ENCODE peak calls at places on chromosomes 1 and 21, in nine cellular contexts. One of them, this sample, is unnamed.

GRCh38 chr1:152735648-152736047 is 22.2 kb upstream of the KPRP start:
- DNase-seq in Peyer's patch: no peak
- DNase-seq in dorsolateral prefrontal cortex: no peak
- DNase-seq in CD4-positive, CD25-positive, alpha-beta regulatory T cell: no peak
- DNase-seq in ovary: no peak
- DNase-seq in fibroblast of lung: no peak
- DNase-seq in brain microvascular endothelial cell: no peak
- DNase-seq in gastrocnemius medialis: no peak
- DNase-seq in MM.1S: no peak
- DNase-seq in this sample: no peak

GRCh38 chr1:151881479-151881878 is 27.8 kb downstream of the THEM4 start:
- DNase-seq in Peyer's patch: no peak
- DNase-seq in gastrocnemius medialis: no peak
- DNase-seq in MM.1S: peak; percentile 26
- DNase-seq in fibroblast of lung: peak; percentile 19
- DNase-seq in brain microvascular endothelial cell: no peak
- DNase-seq in dorsolateral prefrontal cortex: no peak
- DNase-seq in CD4-positive, CD25-positive, alpha-beta regulatory T cell: peak; percentile 26
- DNase-seq in ovary: no peak
- DNase-seq in this sample: no peak

GRCh38 chr1:232577809-232578208 is 52.1 kb downstream of the SIPA1L2 start:
- DNase-seq in ovary: no peak
- DNase-seq in brain microvascular endothelial cell: no peak
- DNase-seq in Peyer's patch: no peak
- DNase-seq in CD4-positive, CD25-positive, alpha-beta regulatory T cell: no peak
- DNase-seq in fibroblast of lung: no peak
- DNase-seq in dorsolateral prefrontal cortex: no peak
- DNase-seq in gastrocnemius medialis: no peak
- DNase-seq in MM.1S: peak; percentile 33
- DNase-seq in this sample: no peak

GRCh38 chr1:33377750-33378149 is 53.1 kb downstream of the PHC2 start:
- DNase-seq in dorsolateral prefrontal cortex: no peak
- DNase-seq in CD4-positive, CD25-positive, alpha-beta regulatory T cell: no peak
- DNase-seq in Peyer's patch: no peak
- DNase-seq in gastrocnemius medialis: no peak
- DNase-seq in fibroblast of lung: peak; percentile 47
- DNase-seq in brain microvascular endothelial cell: no peak
- DNase-seq in ovary: no peak
- DNase-seq in MM.1S: no peak
- DNase-seq in this sample: no peak

GRCh38 chr21:23160914-23161313 is 2162.7 kb downstream of the NCAM2 start:
- DNase-seq in dorsolateral prefrontal cortex: no peak
- DNase-seq in brain microvascular endothelial cell: no peak
- DNase-seq in Peyer's patch: no peak
- DNase-seq in fibroblast of lung: no peak
- DNase-seq in gastrocnemius medialis: no peak
- DNase-seq in ovary: no peak
- DNase-seq in CD4-positive, CD25-positive, alpha-beta regulatory T cell: no peak
- DNase-seq in MM.1S: no peak
- DNase-seq in this sample: no peak

GRCh38 chr1:43605761-43606160 is 44.2 kb upstream of the KDM4A start:
- DNase-seq in ovary: no peak
- DNase-seq in fibroblast of lung: no peak
- DNase-seq in gastrocnemius medialis: no peak
- DNase-seq in brain microvascular endothelial cell: no peak
- DNase-seq in Peyer's patch: no peak
- DNase-seq in CD4-positive, CD25-positive, alpha-beta regulatory T cell: no peak
- DNase-seq in MM.1S: no peak
- DNase-seq in dorsolateral prefrontal cortex: no peak
- DNase-seq in this sample: no peak

GRCh38 chr1:16183157-16183556 is 27.3 kb upstream of the EPHA2 start:
- DNase-seq in Peyer's patch: peak; percentile 71
- DNase-seq in dorsolateral prefrontal cortex: no peak
- DNase-seq in MM.1S: no peak
- DNase-seq in CD4-positive, CD25-positive, alpha-beta regulatory T cell: no peak
- DNase-seq in gastrocnemius medialis: peak; percentile 58
- DNase-seq in fibroblast of lung: peak; percentile 87
- DNase-seq in ovary: no peak
- DNase-seq in brain microvascular endothelial cell: peak; percentile 61
- DNase-seq in this sample: no peak

GRCh38 chr1:169214598-169214997 is 108.1 kb downstream of the ATP1B1 start:
- DNase-seq in ovary: no peak
- DNase-seq in gastrocnemius medialis: no peak
- DNase-seq in MM.1S: no peak
- DNase-seq in fibroblast of lung: no peak
- DNase-seq in brain microvascular endothelial cell: no peak
- DNase-seq in Peyer's patch: no peak
- DNase-seq in dorsolateral prefrontal cortex: no peak
- DNase-seq in CD4-positive, CD25-positive, alpha-beta regulatory T cell: no peak
- DNase-seq in this sample: no peak

GRCh38 chr1:180165509-180166435 is 11.1 kb downstream of the QSOX1 start:
- DNase-seq in gastrocnemius medialis: peak; percentile 95
- DNase-seq in ovary: no peak
- DNase-seq in fibroblast of lung: no peak
- DNase-seq in brain microvascular endothelial cell: no peak
- DNase-seq in CD4-positive, CD25-positive, alpha-beta regulatory T cell: no peak
- DNase-seq in Peyer's patch: peak; percentile 26
- DNase-seq in MM.1S: no peak
- DNase-seq in dorsolateral prefrontal cortex: no peak
- DNase-seq in this sample: no peak

DNA sequence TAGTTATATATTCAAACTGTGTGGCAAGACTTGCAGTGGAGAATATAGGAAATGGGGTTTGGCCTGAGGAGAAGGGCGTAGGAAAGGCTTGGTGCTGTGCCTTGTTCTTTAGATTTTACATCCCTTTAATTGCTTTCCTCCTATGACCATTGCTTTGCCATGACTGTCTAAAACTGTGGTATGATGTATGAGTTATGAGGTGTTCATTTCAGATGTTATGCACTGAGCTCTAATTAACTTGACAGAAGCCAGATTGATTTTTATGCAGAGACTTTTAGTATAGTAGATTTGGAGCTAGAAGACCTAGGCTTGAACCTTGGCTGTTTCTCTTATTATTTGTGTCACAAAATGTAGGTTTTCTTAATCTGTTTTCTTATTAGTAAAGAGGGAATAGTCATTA is 18.6 kb downstream of the DISP1 start:
- DNase-seq in gastrocnemius medialis: no peak
- DNase-seq in fibroblast of lung: no peak
- DNase-seq in MM.1S: no peak
- DNase-seq in brain microvascular endothelial cell: no peak
- DNase-seq in dorsolateral prefrontal cortex: no peak
- DNase-seq in Peyer's patch: no peak
- DNase-seq in CD4-positive, CD25-positive, alpha-beta regulatory T cell: no peak
- DNase-seq in ovary: no peak
- DNase-seq in this sample: no peak
- H3K27ac ChIP-seq in gastrocnemius medialis: no peak overlapping the region
- H3K27ac ChIP-seq in fibroblast of lung: no peak overlapping the region
- H3K27ac ChIP-seq in MM.1S: no peak overlapping the region
- H3K27ac ChIP-seq in brain microvascular endothelial cell: no peak overlapping the region
- H3K27ac ChIP-seq in dorsolateral prefrontal cortex: no peak overlapping the region
- H3K27ac ChIP-seq in Peyer's patch: no peak overlapping the region
- H3K27ac ChIP-seq in CD4-positive, CD25-positive, alpha-beta regulatory T cell: no peak overlapping the region
- H3K27ac ChIP-seq in ovary: no peak overlapping the region
- H3K27ac ChIP-seq in this sample: no peak overlapping the region

GRCh38 chr1:67831850-67832513 is 1.3 kb downstream of the GNG12 start:
- DNase-seq in Peyer's patch: peak; percentile 75
- DNase-seq in fibroblast of lung: peak; percentile 86
- DNase-seq in dorsolateral prefrontal cortex: no peak
- DNase-seq in ovary: peak; percentile 66
- DNase-seq in brain microvascular endothelial cell: peak; percentile 69
- DNase-seq in gastrocnemius medialis: peak; percentile 60
- DNase-seq in CD4-positive, CD25-positive, alpha-beta regulatory T cell: peak; percentile 12
- DNase-seq in MM.1S: no peak
- DNase-seq in this sample: peak; percentile 64
- H3K27ac ChIP-seq in Peyer's patch: peak overlapping the region; percentile 68
- H3K27ac ChIP-seq in fibroblast of lung: peak overlapping the region; percentile 87
- H3K27ac ChIP-seq in dorsolateral prefrontal cortex: no peak overlapping the region
- H3K27ac ChIP-seq in ovary: peak overlapping the region; percentile 11
- H3K27ac ChIP-seq in brain microvascular endothelial cell: peak overlapping the region; percentile 97
- H3K27ac ChIP-seq in gastrocnemius medialis: peak overlapping the region; percentile 86
- H3K27ac ChIP-seq in CD4-positive, CD25-positive, alpha-beta regulatory T cell: no peak overlapping the region
- H3K27ac ChIP-seq in MM.1S: no peak overlapping the region
- H3K27ac ChIP-seq in this sample: peak overlapping the region; percentile 90

GRCh38 chr21:43331111-43331961 is 95.6 kb downstream of the SIK1 start:
- DNase-seq in gastrocnemius medialis: no peak
- DNase-seq in dorsolateral prefrontal cortex: no peak
- DNase-seq in brain microvascular endothelial cell: no peak
- DNase-seq in CD4-positive, CD25-positive, alpha-beta regulatory T cell: no peak
- DNase-seq in Peyer's patch: no peak
- DNase-seq in fibroblast of lung: no peak
- DNase-seq in ovary: no peak
- DNase-seq in MM.1S: no peak
- DNase-seq in this sample: no peak
- H3K27ac ChIP-seq in gastrocnemius medialis: no peak overlapping the region
- H3K27ac ChIP-seq in dorsolateral prefrontal cortex: peak overlapping the region; percentile 71
- H3K27ac ChIP-seq in brain microvascular endothelial cell: peak overlapping the region; percentile 96
- H3K27ac ChIP-seq in CD4-positive, CD25-positive, alpha-beta regulatory T cell: no peak overlapping the region
- H3K27ac ChIP-seq in Peyer's patch: no peak overlapping the region
- H3K27ac ChIP-seq in fibroblast of lung: peak overlapping the region; percentile 59
- H3K27ac ChIP-seq in ovary: no peak overlapping the region
- H3K27ac ChIP-seq in MM.1S: no peak overlapping the region
- H3K27ac ChIP-seq in this sample: peak overlapping the region; percentile 87

GRCh38 chr1:54378157-54378883 is 27.9 kb downstream of the SSBP3 start:
- DNase-seq in dorsolateral prefrontal cortex: no peak
- DNase-seq in MM.1S: no peak
- DNase-seq in gastrocnemius medialis: no peak
- DNase-seq in fibroblast of lung: no peak
- DNase-seq in Peyer's patch: no peak
- DNase-seq in CD4-positive, CD25-positive, alpha-beta regulatory T cell: no peak
- DNase-seq in ovary: no peak
- DNase-seq in brain microvascular endothelial cell: no peak
- DNase-seq in this sample: no peak
- H3K27ac ChIP-seq in dorsolateral prefrontal cortex: no peak overlapping the region
- H3K27ac ChIP-seq in MM.1S: peak overlapping the region; percentile 92
- H3K27ac ChIP-seq in gastrocnemius medialis: no peak overlapping the region
- H3K27ac ChIP-seq in fibroblast of lung: no peak overlapping the region
- H3K27ac ChIP-seq in Peyer's patch: no peak overlapping the region
- H3K27ac ChIP-seq in CD4-positive, CD25-positive, alpha-beta regulatory T cell: no peak overlapping the region
- H3K27ac ChIP-seq in ovary: no peak overlapping the region
- H3K27ac ChIP-seq in brain microvascular endothelial cell: no peak overlapping the region
- H3K27ac ChIP-seq in this sample: peak overlapping the region; percentile 20

DNA sequence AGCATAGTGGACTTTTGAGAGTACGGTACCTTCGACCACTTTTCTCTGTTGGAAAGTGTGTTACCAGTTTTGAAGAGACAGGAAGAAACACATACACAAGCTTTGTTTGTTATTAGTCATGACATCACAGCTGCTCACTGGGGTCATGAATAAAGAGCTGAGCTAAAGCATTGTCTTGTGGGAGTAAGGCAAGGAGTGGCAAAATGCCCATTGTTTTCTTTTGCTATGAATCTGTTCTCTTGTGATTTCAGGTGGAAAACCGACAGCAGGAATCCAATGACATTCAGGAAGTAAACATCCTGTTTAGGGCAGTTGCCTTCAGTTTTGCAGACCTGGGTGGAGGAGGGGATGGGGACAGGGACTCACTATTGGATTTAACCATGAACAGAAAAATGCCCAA is 66.2 kb downstream of the RGL1 start:
- DNase-seq in CD4-positive, CD25-positive, alpha-beta regulatory T cell: no peak
- DNase-seq in gastrocnemius medialis: no peak
- DNase-seq in dorsolateral prefrontal cortex: no peak
- DNase-seq in fibroblast of lung: peak; percentile 34
- DNase-seq in brain microvascular endothelial cell: peak; percentile 60
- DNase-seq in MM.1S: no peak
- DNase-seq in ovary: no peak
- DNase-seq in Peyer's patch: no peak
- DNase-seq in this sample: no peak
- H3K27ac ChIP-seq in CD4-positive, CD25-positive, alpha-beta regulatory T cell: no peak overlapping the region
- H3K27ac ChIP-seq in gastrocnemius medialis: peak overlapping the region; percentile 61
- H3K27ac ChIP-seq in dorsolateral prefrontal cortex: peak overlapping the region; percentile 96
- H3K27ac ChIP-seq in fibroblast of lung: peak overlapping the region; percentile 49
- H3K27ac ChIP-seq in brain microvascular endothelial cell: peak overlapping the region; percentile 65
- H3K27ac ChIP-seq in MM.1S: no peak overlapping the region
- H3K27ac ChIP-seq in ovary: peak overlapping the region; percentile 82
- H3K27ac ChIP-seq in Peyer's patch: peak overlapping the region; percentile 8
- H3K27ac ChIP-seq in this sample: peak overlapping the region; percentile 9

GRCh38 chr21:41506005-41506404 is 2.0 kb downstream of the TMPRSS2 start:
- DNase-seq in gastrocnemius medialis: no peak
- DNase-seq in brain microvascular endothelial cell: no peak
- DNase-seq in Peyer's patch: no peak
- DNase-seq in dorsolateral prefrontal cortex: no peak
- DNase-seq in fibroblast of lung: no peak
- DNase-seq in MM.1S: no peak
- DNase-seq in CD4-positive, CD25-positive, alpha-beta regulatory T cell: no peak
- DNase-seq in ovary: no peak
- DNase-seq in this sample: no peak
- H3K27ac ChIP-seq in gastrocnemius medialis: no peak overlapping the region
- H3K27ac ChIP-seq in brain microvascular endothelial cell: no peak overlapping the region
- H3K27ac ChIP-seq in Peyer's patch: no peak overlapping the region
- H3K27ac ChIP-seq in dorsolateral prefrontal cortex: no peak overlapping the region
- H3K27ac ChIP-seq in fibroblast of lung: no peak overlapping the region
- H3K27ac ChIP-seq in MM.1S: no peak overlapping the region
- H3K27ac ChIP-seq in CD4-positive, CD25-positive, alpha-beta regulatory T cell: no peak overlapping the region
- H3K27ac ChIP-seq in ovary: no peak overlapping the region
- H3K27ac ChIP-seq in this sample: peak overlapping the region; percentile 97

DNA sequence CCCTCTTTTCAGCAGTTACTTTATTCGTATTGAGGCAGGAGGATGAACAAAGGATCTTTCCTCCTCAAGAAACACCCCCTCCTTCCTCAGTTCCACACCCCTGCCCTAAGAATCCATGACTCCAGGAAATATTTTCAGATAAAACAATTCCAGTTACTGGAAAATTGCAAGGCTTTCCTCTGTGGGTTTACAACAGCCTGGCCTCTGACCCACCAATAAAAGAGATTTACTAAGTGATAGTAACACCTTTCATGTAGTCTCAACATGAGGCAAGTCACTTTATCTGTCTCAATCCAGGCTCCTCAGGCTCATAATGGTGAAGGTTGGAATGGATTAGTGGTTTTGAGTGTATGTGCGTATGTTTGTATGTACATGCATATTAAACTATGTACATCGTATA is 71.5 kb upstream of the PPP2R5A start:
- DNase-seq in brain microvascular endothelial cell: no peak
- DNase-seq in gastrocnemius medialis: no peak
- DNase-seq in Peyer's patch: no peak
- DNase-seq in dorsolateral prefrontal cortex: no peak
- DNase-seq in CD4-positive, CD25-positive, alpha-beta regulatory T cell: no peak
- DNase-seq in MM.1S: no peak
- DNase-seq in fibroblast of lung: no peak
- DNase-seq in ovary: no peak
- DNase-seq in this sample: no peak
- H3K27ac ChIP-seq in brain microvascular endothelial cell: no peak overlapping the region
- H3K27ac ChIP-seq in gastrocnemius medialis: no peak overlapping the region
- H3K27ac ChIP-seq in Peyer's patch: no peak overlapping the region
- H3K27ac ChIP-seq in dorsolateral prefrontal cortex: no peak overlapping the region
- H3K27ac ChIP-seq in CD4-positive, CD25-positive, alpha-beta regulatory T cell: no peak overlapping the region
- H3K27ac ChIP-seq in MM.1S: no peak overlapping the region
- H3K27ac ChIP-seq in fibroblast of lung: no peak overlapping the region
- H3K27ac ChIP-seq in ovary: no peak overlapping the region
- H3K27ac ChIP-seq in this sample: no peak overlapping the region

This sample was measured in prostate gland.